ENCODE peak calls at places on chromosomes 4 and X, in nine cellular contexts. Q is NCI-H1092; H is stimulated activated CD4-positive, alpha-beta T cell treated with anti-CD3 and anti-CD28 coated beads, Interleukin-4, amount 100 ng/mL, for 4 hours; T is AG09319; D is COR-L47; M is GM23338; U is stimulated activated CD8-positive, alpha-beta memory T cell treated with anti-CD3 and anti-CD28 coated beads, Interleukin-2, amount 100 ng/mL, for 48 hours; I is stimulated activated naive CD8-positive, alpha-beta T cell treated with anti-CD3 and anti-CD28 coated beads, Interleukin-15, Interleukin-2, amounts not matched to agents 100 U/mL and 50 U/mL, for 24 hours; E is GM12892. X is an unnamed sample.

GRCh38 chr4:39846135-39846534 is 131.6 kb downstream of the PDS5A start:
- DNase-seq in Q (no peak), H (no peak), T (no peak), D (no peak), M (no peak), U (no peak), I (no peak), E (no peak), X (no peak)

GRCh38 chr4:6938237-6938636 is 28.6 kb downstream of the TBC1D14 start:
- DNase-seq in Q (no peak), H (no peak), T (no peak), D (no peak), M (no peak), U (no peak), I (no peak), E (no peak), X (no peak)

GRCh38 chr4:16202598-16202997 is 23.7 kb downstream of the TAPT1 start:
- DNase-seq in Q (no peak), H (no peak), T (no peak), D (no peak), M (no peak), U (no peak), I (no peak), E (no peak), X (no peak)

GRCh38 chrX:44962944-44963343 is 90.0 kb downstream of the KDM6A start:
- DNase-seq in Q (no peak), H (no peak), T (no peak), D (no peak), M (no peak), U (no peak), I (no peak), E (no peak), X (no peak)

GRCh38 chr4:16082038-16082423 is 1.8 kb downstream of the PROM1 start:
- DNase-seq in Q (no peak), H (no peak), T (no peak), D (no peak), M (peak), U (no peak), I (no peak), E (no peak), X (no peak)

GRCh38 chr4:65747386-65747785 is 77.1 kb upstream of the EPHA5 start:
- DNase-seq in Q (no peak), H (no peak), T (no peak), D (no peak), M (no peak), U (no peak), I (no peak), E (no peak), X (no peak)

GRCh38 chr4:152643153-152644035 is 36.4 kb downstream of the TMEM154 start:
- DNase-seq in Q (no peak), H (no peak), T (no peak), D (no peak), M (no peak), U (no peak), I (peak), E (peak), X (no peak)

GRCh38 chr4:141391771-141392170 is 171.1 kb downstream of the ZNF330 start:
- DNase-seq in Q (peak), H (no peak), T (no peak), D (peak), M (no peak), U (no peak), I (no peak), E (no peak), X (peak)

GRCh38 chrX:72307646-72308051 is 1.9 kb upstream of the CITED1 start:
- DNase-seq in Q (no peak), H (no peak), T (no peak), D (no peak), M (peak), U (no peak), I (no peak), E (no peak), X (no peak)

GRCh38 chr4:114780205-114780604 is 181.6 kb downstream of the UGT8 start:
- DNase-seq in Q (peak), H (no peak), T (no peak), D (peak), M (peak), U (no peak), I (no peak), E (no peak), X (peak)

GRCh38 chr4:126318376-126318775 is 1003.6 kb downstream of the FAT4 start:
- DNase-seq in Q (no peak), H (no peak), T (no peak), D (no peak), M (no peak), U (no peak), I (no peak), E (no peak), X (no peak)

GRCh38 chr4:1462768-1463075 is 56.5 kb upstream of the NKX1-1 start:
- DNase-seq in Q (no peak), H (no peak), T (no peak), D (no peak), M (no peak), U (no peak), I (no peak), E (no peak), X (no peak)

X was measured in PC-9.